ENCODE peak calls at places on chromosome 18, in five cellular contexts. Y is uterus, U is GM12891, K is endothelial cell of umbilical vein, T is K562. L is an unnamed sample.

GRCh38 chr18:25496544-25496943 is 144.6 kb upstream of the ZNF521 start:
- DNase-seq in Y (no peak), U (no peak), K (no peak), T (peak), L (no peak)

GRCh38 chr18:23779696-23780303 is 90.5 kb downstream of the LAMA3 start:
- DNase-seq in Y (no peak), U (no peak), K (no peak), T (no peak), L (no peak)

GRCh38 chr18:45998244-45998643 is 31.1 kb upstream of the EPG5 start:
- DNase-seq in Y (no peak), U (no peak), K (peak), T (peak), L (peak)

GRCh38 chr18:23077493-23078256 is 57.6 kb upstream of the CABLES1 start:
- DNase-seq in Y (no peak), U (no peak), K (peak), T (no peak), L (peak)

GRCh38 chr18:25815659-25816058 is 274.8 kb downstream of the SS18 start:
- DNase-seq in Y (no peak), U (no peak), K (no peak), T (no peak), L (no peak)

GRCh38 chr18:74476154-74476553 is 19.0 kb upstream of the DIPK1C start:
- DNase-seq in Y (peak), U (no peak), K (peak), T (peak), L (peak)

GRCh38 chr18:67705748-67706147 is 189.2 kb upstream of the DSEL start:
- DNase-seq in Y (no peak), U (no peak), K (no peak), T (no peak), L (no peak)

GRCh38 chr18:44691148-44691925 is 10.6 kb downstream of the SETBP1 start:
- DNase-seq in Y (no peak), U (no peak), K (no peak), T (no peak), L (no peak)

GRCh38 chr18:41378628-41379027 is 576.4 kb upstream of the PIK3C3 start:
- DNase-seq in Y (no peak), U (no peak), K (peak), T (no peak), L (no peak)

GRCh38 chr18:48797841-48798255 is 152.9 kb downstream of the SMAD7 start:
- DNase-seq in Y (no peak), U (no peak), K (no peak), T (peak), L (no peak)

GRCh38 chr18:34224423-34225217 is at the start of gene NOL4:
- DNase-seq in Y (peak), U (no peak), K (peak), T (no peak), L (no peak)

GRCh38 chr18:52670903-52671302 is 330.9 kb downstream of the DCC start:
- DNase-seq in Y (no peak), U (no peak), K (no peak), T (no peak), L (no peak)

GRCh38 chr18:27712066-27712465 is 464.9 kb downstream of the CDH2 start:
- DNase-seq in Y (no peak), U (no peak), K (no peak), T (no peak), L (no peak)

GRCh38 chr18:34493099-34493544 is 217.0 kb upstream of the DTNA start:
- DNase-seq in Y (peak), U (no peak), K (peak), T (no peak), L (no peak)

GRCh38 chr18:67408240-67408639 is 108.3 kb downstream of the DSEL start:
- DNase-seq in Y (no peak), U (no peak), K (peak), T (no peak), L (peak)

GRCh38 chr18:54284967-54285785 is 15.9 kb downstream of the POLI start:
- DNase-seq in Y (no peak), U (peak), K (peak), T (peak), L (no peak)

GRCh38 chr18:61606759-61607158 is 273.5 kb downstream of the CDH20 start:
- DNase-seq in Y (peak), U (no peak), K (peak), T (peak), L (peak)

GRCh38 chr18:45399146-45399545 is 216.1 kb upstream of the SLC14A2 start:
- DNase-seq in Y (no peak), U (no peak), K (no peak), T (no peak), L (no peak)

GRCh38 chr18:23266717-23267446 is 131.6 kb downstream of the CABLES1 start:
- DNase-seq in Y (no peak), U (no peak), K (no peak), T (no peak), L (no peak)

GRCh38 chr18:43883886-43884285 is 606.6 kb upstream of the SYT4 start:
- DNase-seq in Y (no peak), U (no peak), K (no peak), T (no peak), L (no peak)

GRCh38 chr18:54946149-54946581 is 13.1 kb downstream of the CCDC68 start:
- DNase-seq in Y (no peak), U (no peak), K (peak), T (peak), L (peak)

GRCh38 chr18:30971338-30971956 is 71.1 kb downstream of the DSC3 start:
- DNase-seq in Y (no peak), U (no peak), K (peak), T (peak), L (peak)

GRCh38 chr18:27707201-27707600 is 469.7 kb downstream of the CDH2 start:
- DNase-seq in Y (no peak), U (no peak), K (no peak), T (no peak), L (no peak)

GRCh38 chr18:23291456-23292205 is 156.3 kb downstream of the CABLES1 start:
- DNase-seq in Y (no peak), U (no peak), K (no peak), T (no peak), L (no peak)

GRCh38 chr18:29712785-29713184 is 1329.8 kb downstream of the DSC3 start:
- DNase-seq in Y (no peak), U (no peak), K (peak), T (no peak), L (no peak)

GRCh38 chr18:23302852-23303527 is 150.1 kb upstream of the RIOK3 start:
- DNase-seq in Y (no peak), U (no peak), K (peak), T (no peak), L (no peak)

GRCh38 chr18:29838556-29838955 is 1204.0 kb downstream of the DSC3 start:
- DNase-seq in Y (no peak), U (no peak), K (no peak), T (no peak), L (no peak)

GRCh38 chr18:45958027-45958426 is 9.1 kb downstream of the EPG5 start:
- DNase-seq in Y (no peak), U (no peak), K (no peak), T (no peak), L (no peak)

GRCh38 chr18:23827681-23828080 is 138.4 kb downstream of the LAMA3 start:
- DNase-seq in Y (no peak), U (no peak), K (no peak), T (no peak), L (no peak)

GRCh38 chr18:49013961-49014604 is 63.3 kb upstream of the SMAD7 start:
- DNase-seq in Y (peak), U (no peak), K (no peak), T (peak), L (no peak)

GRCh38 chr18:68103561-68103960 is 587.0 kb upstream of the DSEL start:
- DNase-seq in Y (no peak), U (no peak), K (no peak), T (no peak), L (no peak)

GRCh38 chr18:48752928-48753327 is 197.8 kb downstream of the SMAD7 start:
- DNase-seq in Y (no peak), U (no peak), K (no peak), T (no peak), L (no peak)

GRCh38 chr18:63457987-63458386 is 18.8 kb upstream of the SERPINB5 start:
- DNase-seq in Y (no peak), U (no peak), K (no peak), T (no peak), L (peak)

GRCh38 chr18:75538727-75539126 is 111.2 kb upstream of the SMIM21 start:
- DNase-seq in Y (no peak), U (no peak), K (no peak), T (no peak), L (no peak)

GRCh38 chr18:63905361-63905760 is 2.4 kb upstream of the SERPINB10 start:
- DNase-seq in Y (no peak), U (no peak), K (no peak), T (no peak), L (no peak)

GRCh38 chr18:35580748-35581534 is 599 bp upstream of the GALNT1 start:
- DNase-seq in Y (peak), U (peak), K (peak), T (peak), L (peak)
- TF ChIP-seq POLR2A in Y (no peak), U (no peak), K (no peak), T (no peak), L (peak)

GRCh38 chr18:47204908-47205522 is 28.9 kb upstream of the IER3IP1 start:
- DNase-seq in Y (no peak), U (no peak), K (peak), T (peak), L (peak)
- TF ChIP-seq POLR2A in Y (no peak), U (no peak), K (no peak), T (no peak), L (no peak)

GRCh38 chr18:3623769-3624545 is 174.0 kb downstream of the TGIF1 start:
- DNase-seq in Y (peak), U (no peak), K (peak), T (peak), L (peak)
- TF ChIP-seq POLR2A in Y (no peak), U (no peak), K (peak), T (peak), L (peak)

DNA sequence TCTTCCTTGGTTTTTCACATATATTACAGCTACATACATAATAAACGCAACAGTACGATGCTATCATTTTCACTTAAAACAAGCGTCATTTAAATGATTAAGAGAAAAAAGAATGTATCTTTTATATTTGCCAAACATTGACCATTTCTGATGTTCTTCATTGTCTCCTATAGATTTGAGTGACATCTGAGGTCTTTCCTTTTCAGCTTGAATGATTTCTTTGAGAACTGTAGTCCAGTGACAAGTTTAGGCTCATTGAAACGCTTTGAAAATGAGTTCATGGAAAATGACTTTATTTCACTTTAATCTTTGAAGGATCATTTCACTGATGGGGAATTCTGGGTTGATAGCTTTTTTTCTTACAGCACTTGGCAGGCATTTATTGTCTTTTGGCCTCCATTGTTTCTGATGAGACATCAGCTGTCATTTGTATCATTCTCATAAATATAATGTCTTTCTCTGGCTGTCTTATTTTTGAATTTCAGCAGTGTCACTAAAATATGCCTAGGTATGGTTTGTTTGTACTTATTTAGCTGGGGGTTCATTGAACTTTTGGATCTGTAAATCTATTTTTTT is 10.9 kb downstream of the TGIF1 start:
- DNase-seq in Y (no peak), U (no peak), K (no peak), T (no peak), L (no peak)
- TF ChIP-seq POLR2A in Y (no peak), U (no peak), K (no peak), T (no peak), L (no peak)

DNA sequence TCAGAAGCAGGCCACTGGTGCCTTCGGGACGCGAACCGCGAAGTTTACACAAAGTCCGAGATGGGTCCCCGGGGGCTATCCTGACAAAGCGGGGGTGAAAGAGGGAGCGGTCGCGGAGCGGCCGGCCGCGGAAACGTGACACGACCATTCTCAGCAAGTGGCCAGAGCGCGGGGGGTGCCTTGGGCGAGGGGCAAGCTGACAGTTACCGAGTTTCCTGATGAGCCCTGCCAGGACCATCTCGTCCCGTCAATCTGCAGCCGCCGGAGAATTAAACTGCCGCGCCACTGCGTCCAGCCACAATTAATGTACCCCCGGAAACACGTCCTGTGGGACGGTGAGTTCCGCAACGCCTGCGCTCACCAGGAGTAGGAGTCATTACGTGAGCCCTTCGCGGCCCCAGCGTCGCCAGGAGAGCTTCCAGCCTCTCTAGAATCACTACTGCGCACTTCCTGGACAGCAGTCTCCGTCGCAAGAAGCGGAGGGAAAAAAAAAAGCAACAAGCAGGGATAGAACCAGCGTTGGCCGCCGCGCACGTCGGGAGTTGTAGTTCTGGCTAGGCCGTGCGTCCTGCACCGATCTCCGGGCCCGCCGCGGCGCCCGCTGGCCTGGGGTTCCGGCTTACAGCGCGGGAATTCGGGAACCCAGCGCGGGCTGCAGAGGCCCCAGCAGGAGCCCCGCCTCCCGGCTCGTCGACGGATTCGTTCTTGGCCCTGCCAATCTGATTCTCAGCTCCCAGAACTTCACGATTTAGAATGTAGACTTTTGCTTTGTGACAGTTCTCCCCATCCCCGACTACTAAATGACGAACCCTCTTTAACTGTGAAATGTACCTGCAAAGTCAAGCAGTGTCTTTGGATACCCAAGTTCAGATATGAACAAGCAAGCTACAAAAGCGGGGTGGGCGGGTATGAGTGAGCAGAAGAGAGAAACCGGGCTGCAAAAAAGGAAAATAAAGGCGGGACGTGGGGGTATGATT is at the start of gene RTTN:
- DNase-seq in Y (peak), U (peak), K (peak), T (peak), L (peak)
- TF ChIP-seq POLR2A in Y (no peak), U (no peak), K (no peak), T (peak), L (peak)

GRCh38 chr18:12001400-12001799 is 20.1 kb downstream of the IMPA2 start:
- DNase-seq in Y (no peak), U (no peak), K (no peak), T (no peak), L (no peak)
- TF ChIP-seq POLR2A in Y (no peak), U (no peak), K (no peak), T (no peak), L (no peak)

GRCh38 chr18:79404567-79404910 is 8.8 kb downstream of the NFATC1 start:
- DNase-seq in Y (no peak), U (no peak), K (no peak), T (peak), L (peak)
- TF ChIP-seq POLR2A in Y (no peak), U (no peak), K (no peak), T (no peak), L (no peak)

GRCh38 chr18:37184209-37184868 is 355.4 kb downstream of the KIAA1328 start:
- DNase-seq in Y (no peak), U (no peak), K (no peak), T (no peak), L (no peak)

GRCh38 chr18:37182340-37183135 is 353.6 kb downstream of the KIAA1328 start:
- DNase-seq in Y (no peak), U (no peak), K (no peak), T (no peak), L (no peak)

GRCh38 chr18:37188016-37188791 is 359.3 kb downstream of the KIAA1328 start:
- DNase-seq in Y (no peak), U (no peak), K (no peak), T (no peak), L (no peak)
- TF ChIP-seq POLR2A in Y (no peak), U (no peak), K (no peak), T (no peak), L (no peak)

GRCh38 chr18:9968081-9968848 is 54.4 kb downstream of the VAPA start:
- DNase-seq in Y (no peak), U (no peak), K (peak), T (no peak), L (no peak)

GRCh38 chr18:9973461-9973860 is 59.6 kb downstream of the VAPA start:
- DNase-seq in Y (no peak), U (no peak), K (no peak), T (no peak), L (no peak)

GRCh38 chr18:9969247-9969646 is 55.4 kb downstream of the VAPA start:
- DNase-seq in Y (no peak), U (no peak), K (no peak), T (no peak), L (no peak)

GRCh38 chr18:9974279-9974915 is 60.6 kb downstream of the VAPA start:
- DNase-seq in Y (peak), U (no peak), K (no peak), T (no peak), L (no peak)

DNA sequence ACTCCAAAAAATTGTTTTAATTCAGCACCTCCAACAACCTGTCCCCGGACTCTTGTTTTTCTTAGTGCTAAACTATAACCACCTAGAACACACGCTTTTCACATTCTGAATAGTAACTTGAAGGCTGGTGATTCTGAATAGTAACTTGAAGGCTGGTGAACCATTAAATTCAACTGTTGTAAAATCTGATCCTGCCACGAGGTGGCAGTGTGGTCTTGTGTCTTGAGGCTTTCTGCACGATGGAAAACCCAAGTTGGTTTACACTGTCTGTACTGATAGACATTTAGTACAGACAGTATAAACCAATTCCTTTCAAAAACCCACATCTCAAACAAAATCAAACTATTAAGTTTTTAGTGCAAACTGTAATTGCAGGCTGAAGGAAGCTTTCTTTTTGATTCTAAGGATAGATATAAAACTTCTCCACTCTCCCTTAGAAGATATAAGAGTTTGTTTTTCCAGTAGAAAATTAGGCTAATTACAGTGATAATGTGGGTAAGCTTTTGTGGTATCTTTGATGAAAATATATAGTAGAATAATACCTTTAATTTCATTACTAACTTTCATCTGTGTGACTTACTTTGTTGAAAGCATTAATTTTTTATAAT is 57.6 kb downstream of the VAPA start:
- DNase-seq in Y (peak), U (no peak), K (peak), T (peak), L (peak)
- TF ChIP-seq POLR2A in Y (no peak), U (no peak), K (no peak), T (no peak), L (no peak)

GRCh38 chr18:813405-814071 is 1.5 kb upstream of the YES1 start:
- DNase-seq in Y (no peak), U (no peak), K (no peak), T (peak), L (peak)

GRCh38 chr18:809985-810642 is 1.9 kb downstream of the YES1 start:
- DNase-seq in Y (no peak), U (no peak), K (no peak), T (no peak), L (no peak)

GRCh38 chr18:812673-813404 is 797 bp upstream of the YES1 start:
- DNase-seq in Y (peak), U (no peak), K (peak), T (peak), L (peak)

GRCh38 chr18:811192-812122 is 585 bp downstream of the YES1 start:
- DNase-seq in Y (peak), U (no peak), K (peak), T (peak), L (peak)

GRCh38 chr18:812123-812672 is at the start of gene YES1:
- DNase-seq in Y (peak), U (peak), K (peak), T (peak), L (peak)
- TF ChIP-seq POLR2A in Y (peak), U (no peak), K (peak), T (no peak), L (no peak)